ENCODE peak calls at places on chromosome 16, in six cellular contexts. U is right cardiac atrium, V is NCI-H510A treated with DMSO at 0.1 percent for 48 hours, F is cardiac muscle cell, Z is heart left ventricle, R is ecto neural progenitor cell. A is an unnamed sample.

GRCh38 chr16:58755989-58756649 is 22.0 kb upstream of the GOT2 start:
- DNase-seq in U (peak), V (peak), F (peak), Z (peak), R (peak), A (peak)

GRCh38 chr16:59905628-59906027 is 1171.5 kb upstream of the GOT2 start:
- DNase-seq in U (no peak), V (no peak), F (no peak), Z (no peak), R (no peak), A (no peak)

GRCh38 chr16:391885-392335 is 5.1 kb upstream of the NME4 start:
- DNase-seq in U (peak), V (no peak), F (peak), Z (no peak), R (peak), A (peak)

GRCh38 chr16:50354629-50355456 is 13.9 kb downstream of the BRD7 start:
- DNase-seq in U (no peak), V (peak), F (peak), Z (no peak), R (no peak), A (no peak)

GRCh38 chr16:4477966-4478365 is 1.8 kb downstream of the HMOX2 start:
- DNase-seq in U (no peak), V (no peak), F (no peak), Z (no peak), R (no peak), A (no peak)

GRCh38 chr16:30658731-30659506 is 688 bp downstream of the FBRS start:
- DNase-seq in U (peak), V (peak), F (peak), Z (peak), R (peak), A (no peak)

GRCh38 chr16:12225816-12226480 is 249.4 kb downstream of the SNX29 start:
- DNase-seq in U (no peak), V (no peak), F (no peak), Z (no peak), R (no peak), A (no peak)

GRCh38 chr16:29831490-29831889 is 11.2 kb downstream of the MVP start:
- DNase-seq in U (no peak), V (no peak), F (no peak), Z (no peak), R (no peak), A (no peak)

GRCh38 chr16:3175157-3176153 is 12.5 kb upstream of the OR1F1 start:
- DNase-seq in U (no peak), V (no peak), F (no peak), Z (no peak), R (peak), A (no peak)

GRCh38 chr16:57270221-57271062 is 14.0 kb downstream of the PLLP start:
- DNase-seq in U (no peak), V (no peak), F (no peak), Z (no peak), R (no peak), A (no peak)

GRCh38 chr16:11108466-11108805 is 147.6 kb downstream of the SOCS1 start:
- DNase-seq in U (no peak), V (no peak), F (no peak), Z (no peak), R (no peak), A (no peak)

GRCh38 chr16:57855188-57855587 is 52.9 kb upstream of the KIFC3 start:
- DNase-seq in U (no peak), V (no peak), F (no peak), Z (no peak), R (no peak), A (no peak)

GRCh38 chr16:78744796-78745464 is 645.5 kb downstream of the WWOX start:
- DNase-seq in U (no peak), V (no peak), F (no peak), Z (no peak), R (no peak), A (no peak)

GRCh38 chr16:59385953-59386352 is 651.8 kb upstream of the GOT2 start:
- DNase-seq in U (peak), V (no peak), F (no peak), Z (no peak), R (no peak), A (no peak)

GRCh38 chr16:64952177-64952576 is 169.7 kb downstream of the CDH11 start:
- DNase-seq in U (no peak), V (no peak), F (no peak), Z (no peak), R (no peak), A (no peak)

GRCh38 chr16:74623214-74623842 is 16.4 kb upstream of the GLG1 start:
- DNase-seq in U (no peak), V (peak), F (peak), Z (no peak), R (no peak), A (no peak)

GRCh38 chr16:79185681-79186080 is 414.9 kb downstream of the MAF start:
- DNase-seq in U (no peak), V (peak), F (no peak), Z (no peak), R (no peak), A (no peak)

GRCh38 chr16:70703041-70703834 is 17.4 kb upstream of the MTSS2 start:
- DNase-seq in U (peak), V (peak), F (peak), Z (no peak), R (no peak), A (no peak)

GRCh38 chr16:66309-67182 is 5.9 kb downstream of the RHBDF1 start:
- DNase-seq in U (no peak), V (no peak), F (no peak), Z (no peak), R (no peak), A (no peak)